ENCODE peak calls at places on chromosomes 4 and X, in five cellular contexts. One of them, this sample, is unnamed.

GRCh38 chr4:10225096-10225495 is 108.5 kb upstream of the WDR1 start:
- DNase-seq in osteoblast: no peak
- DNase-seq in B cell: no peak
- DNase-seq in GM12864: no peak
- DNase-seq in endothelial cell: no peak
- DNase-seq in this sample: no peak

GRCh38 chrX:29044802-29045201 is 457.6 kb downstream of the IL1RAPL1 start:
- DNase-seq in GM12864: no peak
- DNase-seq in B cell: no peak
- DNase-seq in osteoblast: no peak
- DNase-seq in endothelial cell: no peak
- DNase-seq in this sample: no peak

GRCh38 chrX:115896362-115896761 is 274.2 kb upstream of the AGTR2 start:
- DNase-seq in osteoblast: no peak
- DNase-seq in GM12864: no peak
- DNase-seq in endothelial cell: no peak
- DNase-seq in B cell: no peak
- DNase-seq in this sample: no peak

GRCh38 chr4:119683518-119683917 is 54.9 kb upstream of the PDE5A start:
- DNase-seq in GM12864: no peak
- DNase-seq in endothelial cell: no peak
- DNase-seq in B cell: no peak
- DNase-seq in osteoblast: peak
- DNase-seq in this sample: no peak

GRCh38 chr4:85886665-85887064 is 411.7 kb downstream of the ARHGAP24 start:
- DNase-seq in endothelial cell: no peak
- DNase-seq in osteoblast: no peak
- DNase-seq in GM12864: no peak
- DNase-seq in B cell: no peak
- DNase-seq in this sample: no peak

GRCh38 chr4:38782452-38783108 is at the start of gene TLR10:
- DNase-seq in osteoblast: no peak
- DNase-seq in endothelial cell: peak
- DNase-seq in GM12864: peak
- DNase-seq in B cell: peak
- DNase-seq in this sample: no peak

GRCh38 chrX:1485033-1485432 is 32.3 kb upstream of the ASMTL start:
- DNase-seq in osteoblast: no peak
- DNase-seq in B cell: no peak
- DNase-seq in GM12864: no peak
- DNase-seq in endothelial cell: no peak
- DNase-seq in this sample: no peak

GRCh38 chr4:169203891-169204290 is 66.9 kb downstream of the SH3RF1 start:
- DNase-seq in endothelial cell: no peak
- DNase-seq in GM12864: no peak
- DNase-seq in B cell: no peak
- DNase-seq in osteoblast: no peak
- DNase-seq in this sample: no peak

GRCh38 chr4:2363056-2363719 is 55.3 kb downstream of the ZFYVE28 start:
- DNase-seq in GM12864: no peak
- DNase-seq in osteoblast: peak
- DNase-seq in endothelial cell: no peak
- DNase-seq in B cell: no peak
- DNase-seq in this sample: no peak

GRCh38 chrX:71253253-71254091 is 468 bp downstream of the ZMYM3 start:
- DNase-seq in osteoblast: peak
- DNase-seq in B cell: no peak
- DNase-seq in endothelial cell: peak
- DNase-seq in GM12864: no peak
- DNase-seq in this sample: peak

GRCh38 chrX:8688776-8689175 is 43.2 kb downstream of the ANOS1 start:
- DNase-seq in GM12864: no peak
- DNase-seq in endothelial cell: no peak
- DNase-seq in osteoblast: no peak
- DNase-seq in B cell: no peak
- DNase-seq in this sample: no peak
- TF ChIP-seq CTCF in GM12864: no peak
- TF ChIP-seq CTCF in endothelial cell: no peak
- TF ChIP-seq CTCF in osteoblast: no peak
- TF ChIP-seq CTCF in B cell: no peak
- TF ChIP-seq CTCF in this sample: no peak

DNA sequence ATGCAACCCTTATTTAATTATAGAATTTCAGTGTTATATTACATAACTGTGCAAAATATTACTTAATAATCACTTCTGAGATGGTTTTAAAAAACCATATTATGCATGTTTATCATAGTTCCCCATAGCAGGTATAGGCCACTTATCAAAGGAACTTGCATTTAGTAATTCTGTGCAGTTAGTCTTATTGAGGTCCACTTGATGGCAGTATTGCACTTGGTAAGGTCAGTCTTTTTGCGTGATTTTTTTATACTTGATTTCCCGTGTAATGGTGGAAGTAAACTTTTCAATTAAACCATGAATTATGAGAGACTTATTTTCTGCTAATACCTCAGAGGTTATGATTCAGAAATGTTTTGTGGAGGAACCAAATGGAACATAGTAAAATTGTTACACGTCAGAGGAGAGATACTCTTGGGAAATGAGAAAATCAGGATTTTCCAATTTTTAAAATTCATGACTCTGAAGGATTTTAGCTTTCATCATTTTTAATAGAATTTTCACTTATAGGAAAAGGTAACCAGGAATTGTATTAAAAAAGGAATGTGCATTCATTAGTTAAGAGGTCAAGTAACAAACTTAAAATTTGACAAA is 230.0 kb downstream of the CCSER1 start:
- DNase-seq in B cell: no peak
- DNase-seq in osteoblast: peak
- DNase-seq in GM12864: no peak
- DNase-seq in endothelial cell: no peak
- DNase-seq in this sample: no peak
- TF ChIP-seq CTCF in B cell: peak
- TF ChIP-seq CTCF in osteoblast: peak
- TF ChIP-seq CTCF in GM12864: peak
- TF ChIP-seq CTCF in endothelial cell: peak
- TF ChIP-seq CTCF in this sample: no peak

GRCh38 chrX:41481264-41482109 is 34.3 kb downstream of the NYX start:
- DNase-seq in osteoblast: peak
- DNase-seq in endothelial cell: peak
- DNase-seq in B cell: no peak
- DNase-seq in GM12864: no peak
- DNase-seq in this sample: no peak
- TF ChIP-seq CTCF in osteoblast: peak
- TF ChIP-seq CTCF in endothelial cell: peak
- TF ChIP-seq CTCF in B cell: no peak
- TF ChIP-seq CTCF in GM12864: peak
- TF ChIP-seq CTCF in this sample: no peak

GRCh38 chr4:102511830-102512605 is 10.9 kb downstream of the NFKB1 start:
- DNase-seq in osteoblast: no peak
- DNase-seq in GM12864: no peak
- DNase-seq in B cell: no peak
- DNase-seq in endothelial cell: no peak
- DNase-seq in this sample: no peak
- TF ChIP-seq CTCF in osteoblast: no peak
- TF ChIP-seq CTCF in GM12864: no peak
- TF ChIP-seq CTCF in B cell: no peak
- TF ChIP-seq CTCF in endothelial cell: no peak
- TF ChIP-seq CTCF in this sample: no peak

GRCh38 chr4:115850799-115851509 is 737.5 kb upstream of the NDST4 start:
- DNase-seq in GM12864: no peak
- DNase-seq in B cell: no peak
- DNase-seq in osteoblast: no peak
- DNase-seq in endothelial cell: no peak
- DNase-seq in this sample: no peak

GRCh38 chr4:115852767-115853091 is 739.3 kb upstream of the NDST4 start:
- DNase-seq in B cell: no peak
- DNase-seq in GM12864: no peak
- DNase-seq in endothelial cell: no peak
- DNase-seq in osteoblast: no peak
- DNase-seq in this sample: no peak

DNA sequence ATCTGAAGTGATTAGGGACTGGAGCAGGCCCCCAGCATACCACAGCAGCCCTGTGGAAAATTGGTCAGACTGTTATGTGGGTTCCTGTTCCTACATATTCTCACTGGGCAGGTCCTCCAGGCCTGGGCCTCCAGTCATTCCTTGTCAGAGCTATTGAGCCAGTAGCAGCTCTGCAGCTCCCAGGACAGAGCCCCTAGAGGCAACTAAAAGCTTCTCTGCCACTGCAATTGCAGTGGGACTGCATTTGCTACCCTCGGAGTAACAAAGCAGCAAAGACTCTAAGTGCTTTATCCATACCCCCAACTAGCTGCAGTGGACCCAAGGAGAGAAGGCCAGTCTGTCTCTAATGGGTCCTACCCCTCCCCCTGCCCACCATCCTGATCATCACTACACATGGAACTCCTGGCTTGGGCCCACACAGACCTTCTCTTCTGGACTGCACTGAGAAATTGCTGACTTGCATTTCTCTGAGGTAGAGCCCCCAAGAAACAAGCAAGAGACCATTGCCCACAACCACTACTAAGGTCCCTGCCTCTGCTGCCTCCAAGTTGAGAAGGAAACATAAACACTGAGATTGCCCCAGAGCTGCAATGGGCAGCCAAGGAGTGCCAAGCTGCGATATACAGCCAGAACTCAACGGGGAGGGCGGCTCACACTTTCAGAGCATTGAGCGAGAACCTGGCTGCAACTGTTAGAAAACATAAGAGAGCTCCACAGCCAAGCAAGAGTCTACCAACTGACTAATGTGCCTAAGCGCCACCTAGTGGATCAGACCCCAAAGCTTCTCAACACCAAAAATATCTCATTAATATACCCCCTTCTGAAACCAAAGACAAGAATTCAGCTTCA is 738.7 kb upstream of the NDST4 start:
- DNase-seq in B cell: no peak
- DNase-seq in osteoblast: peak
- DNase-seq in GM12864: peak
- DNase-seq in endothelial cell: peak
- DNase-seq in this sample: no peak
- TF ChIP-seq CTCF in B cell: no peak
- TF ChIP-seq CTCF in osteoblast: peak
- TF ChIP-seq CTCF in GM12864: peak
- TF ChIP-seq CTCF in endothelial cell: peak
- TF ChIP-seq CTCF in this sample: no peak

DNA sequence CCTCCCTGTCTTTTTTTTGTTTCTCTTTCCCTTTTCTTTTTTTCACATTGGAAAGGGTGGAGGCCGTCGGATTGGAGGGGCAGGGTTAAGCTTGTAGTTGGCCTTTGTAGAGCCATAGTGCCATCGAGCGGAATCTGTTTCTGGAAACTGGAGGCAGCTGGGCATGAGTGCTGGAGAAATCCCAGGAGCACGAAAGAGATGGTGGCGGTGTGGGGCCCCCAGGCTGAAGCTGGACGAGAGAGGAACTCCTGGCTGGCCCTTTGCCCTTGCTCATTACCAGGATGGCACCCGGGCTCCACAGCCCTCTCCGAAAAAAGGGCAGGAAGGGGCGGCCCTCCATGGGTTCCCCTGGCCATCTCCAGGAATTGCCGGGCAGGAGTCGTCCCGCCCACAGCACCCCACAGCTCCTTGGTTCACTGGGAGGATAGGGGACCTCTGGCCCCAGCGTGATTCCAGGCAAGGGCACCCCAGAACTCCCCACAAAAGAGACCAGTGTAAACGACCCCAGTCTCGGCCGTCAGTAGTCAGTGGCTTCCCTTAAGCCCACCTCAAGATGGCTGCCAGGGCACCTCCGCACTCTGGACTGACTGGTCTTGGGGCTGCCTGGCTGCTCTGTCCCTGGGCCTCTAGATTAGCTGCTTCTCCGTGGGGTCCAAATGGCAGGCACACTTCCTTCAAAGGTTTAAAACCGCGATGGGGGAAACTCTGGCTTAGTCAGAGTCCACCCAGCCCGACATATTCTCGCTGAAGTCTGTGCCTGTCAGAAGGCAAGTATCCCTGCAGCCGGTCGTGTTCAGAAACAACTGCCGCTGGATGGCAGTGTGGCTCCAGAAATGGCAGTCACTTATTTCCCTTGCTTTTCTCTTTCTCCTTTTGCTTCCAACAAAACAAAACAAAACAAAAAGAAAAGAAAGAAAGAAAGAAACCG is 74.1 kb downstream of the NBDY start:
- DNase-seq in osteoblast: peak
- DNase-seq in endothelial cell: peak
- DNase-seq in GM12864: no peak
- DNase-seq in B cell: peak
- DNase-seq in this sample: peak
- TF ChIP-seq CTCF in osteoblast: peak
- TF ChIP-seq CTCF in endothelial cell: no peak
- TF ChIP-seq CTCF in GM12864: peak
- TF ChIP-seq CTCF in B cell: peak
- TF ChIP-seq CTCF in this sample: peak

GRCh38 chr4:88752754-88753153 is 55.1 kb upstream of the NAP1L5 start:
- DNase-seq in GM12864: no peak
- DNase-seq in endothelial cell: no peak
- DNase-seq in B cell: no peak
- DNase-seq in osteoblast: peak
- DNase-seq in this sample: no peak
- TF ChIP-seq CTCF in GM12864: no peak
- TF ChIP-seq CTCF in endothelial cell: no peak
- TF ChIP-seq CTCF in B cell: no peak
- TF ChIP-seq CTCF in osteoblast: no peak
- TF ChIP-seq CTCF in this sample: no peak

GRCh38 chr4:26490111-26490979 is at the start of gene CCKAR:
- DNase-seq in endothelial cell: no peak
- DNase-seq in GM12864: no peak
- DNase-seq in osteoblast: no peak
- DNase-seq in B cell: no peak
- DNase-seq in this sample: no peak

GRCh38 chr4:26485684-26486083 is 4.6 kb downstream of the CCKAR start:
- DNase-seq in osteoblast: no peak
- DNase-seq in endothelial cell: no peak
- DNase-seq in B cell: no peak
- DNase-seq in GM12864: no peak
- DNase-seq in this sample: no peak

GRCh38 chr4:26491449-26492170 is 1.3 kb upstream of the CCKAR start:
- DNase-seq in B cell: no peak
- DNase-seq in endothelial cell: no peak
- DNase-seq in GM12864: no peak
- DNase-seq in osteoblast: no peak
- DNase-seq in this sample: no peak

GRCh38 chr4:26490980-26491284 is 648 bp upstream of the CCKAR start:
- DNase-seq in osteoblast: no peak
- DNase-seq in GM12864: no peak
- DNase-seq in endothelial cell: no peak
- DNase-seq in B cell: no peak
- DNase-seq in this sample: no peak

DNA sequence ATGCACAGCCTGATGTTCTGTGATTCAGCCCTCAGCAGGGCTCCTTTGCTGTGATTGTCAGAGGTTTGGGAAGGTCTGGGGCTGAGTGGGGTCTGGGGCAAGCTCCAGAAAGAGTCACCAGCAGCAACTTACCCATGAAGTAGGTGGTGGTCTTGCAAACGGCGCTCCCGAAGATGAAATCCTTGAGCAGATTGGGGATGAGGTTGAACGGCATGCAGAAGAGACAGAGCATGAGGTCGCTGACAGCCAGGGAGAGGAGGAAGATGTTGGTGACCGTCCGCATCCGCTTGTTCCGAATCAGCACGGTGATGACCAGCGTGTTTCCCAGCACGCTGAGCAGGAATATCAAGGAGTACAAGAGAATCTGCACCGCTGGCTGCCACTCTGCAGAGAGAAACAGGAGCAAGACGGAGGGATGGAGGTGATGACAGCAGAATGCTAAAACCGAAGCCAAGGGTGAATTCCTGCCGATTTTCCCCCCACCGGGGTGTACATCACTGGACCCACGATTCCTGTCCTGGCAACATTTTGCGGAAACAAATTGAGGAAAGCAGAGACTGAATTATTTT is 1.1 kb downstream of the CCKAR start:
- DNase-seq in B cell: no peak
- DNase-seq in GM12864: no peak
- DNase-seq in endothelial cell: no peak
- DNase-seq in osteoblast: no peak
- DNase-seq in this sample: no peak
- TF ChIP-seq CTCF in B cell: no peak
- TF ChIP-seq CTCF in GM12864: no peak
- TF ChIP-seq CTCF in endothelial cell: no peak
- TF ChIP-seq CTCF in osteoblast: no peak
- TF ChIP-seq CTCF in this sample: no peak